ENCODE peak calls at places on chromosomes 12 and 14, in six cellular contexts. One of them, this sample, is unnamed.

GRCh38 chr12:132558861-132559623 is 51.3 kb downstream of the LRCOL1 start:
- DNase-seq in EL: no peak
- DNase-seq in KG1: peak
- DNase-seq in heart right ventricle: no peak
- DNase-seq in GM12892: no peak
- DNase-seq in stimulated activated CD4-positive, alpha-beta T cell treated with anti-CD3 and anti-CD28 coated beads, Interleukin-2, amount 100 ng/mL, for 48 hours: no peak
- DNase-seq in this sample: no peak

GRCh38 chr14:68819260-68819691 is 26.4 kb upstream of the ZFP36L1 start:
- DNase-seq in EL: no peak
- DNase-seq in KG1: no peak
- DNase-seq in heart right ventricle: no peak
- DNase-seq in GM12892: no peak
- DNase-seq in stimulated activated CD4-positive, alpha-beta T cell treated with anti-CD3 and anti-CD28 coated beads, Interleukin-2, amount 100 ng/mL, for 48 hours: no peak
- DNase-seq in this sample: no peak

GRCh38 chr14:20606190-20606901 is 15.2 kb upstream of the RNASE12 start:
- DNase-seq in EL: peak
- DNase-seq in KG1: no peak
- DNase-seq in heart right ventricle: no peak
- DNase-seq in GM12892: no peak
- DNase-seq in stimulated activated CD4-positive, alpha-beta T cell treated with anti-CD3 and anti-CD28 coated beads, Interleukin-2, amount 100 ng/mL, for 48 hours: no peak
- DNase-seq in this sample: no peak

GRCh38 chr14:90624732-90625444 is 191.3 kb downstream of the TTC7B start:
- DNase-seq in EL: no peak
- DNase-seq in KG1: no peak
- DNase-seq in heart right ventricle: no peak
- DNase-seq in GM12892: no peak
- DNase-seq in stimulated activated CD4-positive, alpha-beta T cell treated with anti-CD3 and anti-CD28 coated beads, Interleukin-2, amount 100 ng/mL, for 48 hours: no peak
- DNase-seq in this sample: no peak

GRCh38 chr14:104676130-104676693 is 13.2 kb upstream of the INF2 start:
- DNase-seq in EL: no peak
- DNase-seq in KG1: no peak
- DNase-seq in heart right ventricle: no peak
- DNase-seq in GM12892: no peak
- DNase-seq in stimulated activated CD4-positive, alpha-beta T cell treated with anti-CD3 and anti-CD28 coated beads, Interleukin-2, amount 100 ng/mL, for 48 hours: no peak
- DNase-seq in this sample: no peak

GRCh38 chr12:93514853-93515252 is 47.5 kb downstream of the MRPL42 start:
- DNase-seq in EL: peak
- DNase-seq in KG1: no peak
- DNase-seq in heart right ventricle: no peak
- DNase-seq in GM12892: no peak
- DNase-seq in stimulated activated CD4-positive, alpha-beta T cell treated with anti-CD3 and anti-CD28 coated beads, Interleukin-2, amount 100 ng/mL, for 48 hours: no peak
- DNase-seq in this sample: no peak

GRCh38 chr14:71309756-71310155 is 402.5 kb downstream of the PCNX1 start:
- DNase-seq in EL: no peak
- DNase-seq in KG1: no peak
- DNase-seq in heart right ventricle: no peak
- DNase-seq in GM12892: no peak
- DNase-seq in stimulated activated CD4-positive, alpha-beta T cell treated with anti-CD3 and anti-CD28 coated beads, Interleukin-2, amount 100 ng/mL, for 48 hours: no peak
- DNase-seq in this sample: no peak

GRCh38 chr12:131074221-131075083 is 120.7 kb downstream of the ADGRD1 start:
- DNase-seq in EL: no peak
- DNase-seq in KG1: no peak
- DNase-seq in heart right ventricle: peak
- DNase-seq in GM12892: no peak
- DNase-seq in stimulated activated CD4-positive, alpha-beta T cell treated with anti-CD3 and anti-CD28 coated beads, Interleukin-2, amount 100 ng/mL, for 48 hours: no peak
- DNase-seq in this sample: no peak

GRCh38 chr12:115891551-115891950 is 385.9 kb downstream of the MED13L start:
- DNase-seq in EL: no peak
- DNase-seq in KG1: no peak
- DNase-seq in heart right ventricle: no peak
- DNase-seq in GM12892: no peak
- DNase-seq in stimulated activated CD4-positive, alpha-beta T cell treated with anti-CD3 and anti-CD28 coated beads, Interleukin-2, amount 100 ng/mL, for 48 hours: no peak
- DNase-seq in this sample: no peak